ENCODE peak calls at places on chromosomes 6 and 20, in seven cellular contexts. J, O, Y, C, D, A and X are unnamed samples.

GRCh38 chr20:49887828-49888340 is 27.4 kb downstream of the SPATA2 start:
- DNase-seq in J (no peak), O (no peak), Y (no peak), C (no peak), D (no peak), A (no peak), X (no peak)

GRCh38 chr6:148509152-148509571 is 166.5 kb downstream of the SASH1 start:
- DNase-seq in J (no peak), O (no peak), Y (no peak), C (no peak), D (no peak), A (peak), X (no peak)

GRCh38 chr6:19669206-19669605 is 168.0 kb upstream of the ID4 start:
- DNase-seq in J (no peak), O (no peak), Y (peak), C (no peak), D (no peak), A (peak), X (no peak)

GRCh38 chr20:55417797-55418196 is 587.5 kb downstream of the CBLN4 start:
- DNase-seq in J (no peak), O (no peak), Y (no peak), C (no peak), D (no peak), A (no peak), X (peak)

GRCh38 chr6:157224178-157224956 is 99.0 kb downstream of the TMEM242 start:
- DNase-seq in J (no peak), O (no peak), Y (no peak), C (no peak), D (no peak), A (no peak), X (no peak)

GRCh38 chr6:41677430-41678045 is 39.3 kb downstream of the MDFI start:
- DNase-seq in J (peak), O (no peak), Y (no peak), C (no peak), D (no peak), A (no peak), X (no peak)

GRCh38 chr6:165747963-165748362 is 84.9 kb upstream of the PDE10A start:
- DNase-seq in J (no peak), O (no peak), Y (no peak), C (no peak), D (no peak), A (no peak), X (no peak)

GRCh38 chr6:135163440-135163738 is 17.7 kb upstream of the MYB start:
- DNase-seq in J (no peak), O (no peak), Y (no peak), C (peak), D (no peak), A (no peak), X (no peak)

GRCh38 chr6:149129401-149130077 is 188.0 kb upstream of the TAB2 start:
- DNase-seq in J (no peak), O (no peak), Y (peak), C (no peak), D (no peak), A (peak), X (no peak)

GRCh38 chr6:168301648-168302398 is 17.8 kb downstream of the DACT2 start:
- DNase-seq in J (peak), O (no peak), Y (no peak), C (no peak), D (peak), A (no peak), X (peak)

GRCh38 chr6:113383701-113384100 is 473.4 kb upstream of the MARCKS start:
- DNase-seq in J (no peak), O (no peak), Y (no peak), C (no peak), D (no peak), A (no peak), X (no peak)

GRCh38 chr6:27503436-27504030 is 30.6 kb upstream of the ZNF184 start:
- DNase-seq in J (peak), O (peak), Y (peak), C (peak), D (peak), A (peak), X (peak)

DNA sequence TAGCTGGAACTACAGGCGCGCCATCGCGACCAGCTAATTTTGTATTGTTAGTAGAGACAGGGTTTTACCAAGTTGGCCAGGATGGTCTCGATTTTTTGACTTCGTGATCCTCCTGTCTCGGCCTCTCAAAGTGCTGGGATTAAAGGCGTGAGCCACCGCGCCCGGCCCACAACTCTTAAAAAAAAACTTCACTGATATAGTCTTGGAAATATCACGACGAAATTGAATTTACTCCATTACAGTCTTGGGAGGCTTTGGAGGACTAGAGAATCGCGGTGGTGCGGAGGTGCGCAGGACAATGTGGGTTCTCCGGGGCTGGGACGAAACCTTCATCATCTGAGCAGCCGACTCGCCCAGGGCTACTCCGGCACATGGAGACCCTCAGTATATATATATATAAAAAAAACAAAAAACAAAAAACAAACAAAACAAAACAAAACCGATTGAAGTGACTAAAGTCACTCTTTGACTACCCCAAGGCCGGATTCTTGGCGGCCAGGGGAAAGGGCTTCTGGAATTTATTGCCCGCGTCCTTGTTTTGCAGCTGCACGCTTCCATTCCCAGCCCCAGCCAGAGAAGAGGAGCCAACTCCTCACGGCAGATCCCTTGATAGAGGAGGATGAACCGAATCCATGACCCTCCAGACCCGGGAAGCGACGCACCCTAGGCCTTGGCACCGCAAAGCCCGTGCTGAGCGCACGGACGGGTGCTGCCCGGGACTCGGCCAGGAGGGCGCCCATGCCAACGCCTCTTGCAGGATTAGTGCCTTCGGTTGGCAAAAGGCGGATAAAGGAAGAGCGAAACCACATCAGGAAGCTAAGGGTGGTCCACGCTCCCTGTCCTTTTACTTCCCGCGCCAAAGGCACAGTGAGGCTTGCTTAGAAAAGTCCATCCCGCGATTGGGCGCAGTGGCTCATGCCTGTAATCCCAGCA is 1.7 kb upstream of the GCM2 start:
- DNase-seq in J (peak), O (no peak), Y (no peak), C (no peak), D (peak), A (no peak), X (no peak)
- TF ChIP-seq EZH2 in J (peak), O (no peak), Y (no peak), C (no peak), D (peak), A (no peak), X (peak)

GRCh38 chr6:97656236-97656635 is 373.2 kb upstream of the MMS22L start:
- DNase-seq in J (no peak), O (no peak), Y (no peak), C (no peak), D (peak), A (no peak), X (no peak)

GRCh38 chr6:97653076-97653475 is 370.1 kb upstream of the MMS22L start:
- DNase-seq in J (no peak), O (no peak), Y (no peak), C (no peak), D (no peak), A (no peak), X (no peak)

GRCh38 chr6:97656706-97657350 is 373.8 kb upstream of the MMS22L start:
- DNase-seq in J (no peak), O (no peak), Y (no peak), C (no peak), D (peak), A (no peak), X (no peak)

GRCh38 chr6:97654674-97655073 is 371.7 kb upstream of the MMS22L start:
- DNase-seq in J (peak), O (no peak), Y (no peak), C (no peak), D (no peak), A (no peak), X (no peak)

DNA sequence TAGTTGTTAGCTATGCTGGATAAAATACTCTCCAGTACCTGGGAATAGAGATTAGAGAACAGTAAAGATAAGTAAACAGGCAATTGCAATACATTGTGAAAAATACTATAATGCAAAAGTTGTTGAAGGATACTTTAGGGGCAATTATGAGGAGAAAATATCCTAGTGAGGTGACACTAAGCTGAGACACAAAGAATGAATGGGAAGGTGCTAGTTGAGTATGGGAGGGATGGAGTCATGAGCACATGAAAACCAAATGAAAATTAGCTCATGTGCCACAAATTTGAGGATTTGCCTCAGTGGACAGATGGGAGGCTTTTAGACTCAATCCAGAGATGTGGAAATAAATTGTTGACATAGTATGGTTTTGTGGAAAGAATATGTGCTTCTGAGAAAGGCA is 370.5 kb upstream of the MMS22L start:
- DNase-seq in J (no peak), O (no peak), Y (no peak), C (no peak), D (no peak), A (no peak), X (no peak)
- TF ChIP-seq EZH2phosphoT487 in J (no peak), O (no peak), Y (no peak), C (no peak), D (no peak), A (no peak), X (no peak)

GRCh38 chr6:118307581-118307980 is 240.5 kb upstream of the PLN start:
- DNase-seq in J (no peak), O (no peak), Y (no peak), C (no peak), D (no peak), A (no peak), X (no peak)

GRCh38 chr6:118309337-118310093 is 238.6 kb upstream of the PLN start:
- DNase-seq in J (no peak), O (no peak), Y (no peak), C (no peak), D (peak), A (no peak), X (no peak)

GRCh38 chr6:118305081-118305480 is 243.0 kb upstream of the PLN start:
- DNase-seq in J (no peak), O (no peak), Y (no peak), C (no peak), D (no peak), A (no peak), X (no peak)

GRCh38 chr6:118306640-118307238 is 241.4 kb upstream of the PLN start:
- DNase-seq in J (no peak), O (no peak), Y (no peak), C (no peak), D (no peak), A (no peak), X (no peak)
- H3K27ac ChIP-seq in J (no peak), O (no peak), Y (no peak), C (no peak), D (no peak), A (no peak), X (no peak)

GRCh38 chr6:1612386-1612893 is 2.7 kb downstream of the FOXC1 start:
- DNase-seq in J (no peak), O (no peak), Y (peak), C (no peak), D (no peak), A (no peak), X (no peak)
- TF ChIP-seq EZH2 in J (peak), O (no peak), Y (no peak), C (no peak), D (peak), A (no peak), X (peak)

DNA sequence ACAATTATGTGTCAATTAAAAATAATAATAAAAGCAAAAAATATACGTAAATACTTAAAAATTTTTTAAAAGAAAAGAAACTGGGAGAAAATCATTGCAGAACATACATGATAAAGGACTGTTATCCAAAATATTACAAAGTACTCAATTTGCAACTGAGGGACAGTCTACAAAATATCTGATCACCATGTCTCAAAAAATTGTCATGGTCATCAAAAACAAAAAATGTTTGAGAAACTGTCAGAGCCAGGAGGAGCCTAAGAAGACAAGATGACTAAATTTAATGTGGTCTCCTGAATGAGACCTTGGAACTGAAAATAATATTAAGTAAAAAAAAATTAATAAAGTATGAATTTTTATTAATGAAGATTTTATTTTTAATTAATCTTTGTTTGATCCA is 43.5 kb downstream of the DTNBP1 start:
- DNase-seq in J (no peak), O (no peak), Y (no peak), C (no peak), D (no peak), A (no peak), X (no peak)
- TF ChIP-seq EZH2phosphoT487 in J (no peak), O (no peak), Y (no peak), C (no peak), D (no peak), A (no peak), X (no peak)

GRCh38 chr6:117495873-117496272 is 13.4 kb downstream of the DCBLD1 start:
- DNase-seq in J (no peak), O (no peak), Y (peak), C (no peak), D (no peak), A (peak), X (no peak)
- H3K27ac ChIP-seq in J (no peak), O (no peak), Y (peak), C (peak), D (no peak), A (peak), X (no peak)

DNA sequence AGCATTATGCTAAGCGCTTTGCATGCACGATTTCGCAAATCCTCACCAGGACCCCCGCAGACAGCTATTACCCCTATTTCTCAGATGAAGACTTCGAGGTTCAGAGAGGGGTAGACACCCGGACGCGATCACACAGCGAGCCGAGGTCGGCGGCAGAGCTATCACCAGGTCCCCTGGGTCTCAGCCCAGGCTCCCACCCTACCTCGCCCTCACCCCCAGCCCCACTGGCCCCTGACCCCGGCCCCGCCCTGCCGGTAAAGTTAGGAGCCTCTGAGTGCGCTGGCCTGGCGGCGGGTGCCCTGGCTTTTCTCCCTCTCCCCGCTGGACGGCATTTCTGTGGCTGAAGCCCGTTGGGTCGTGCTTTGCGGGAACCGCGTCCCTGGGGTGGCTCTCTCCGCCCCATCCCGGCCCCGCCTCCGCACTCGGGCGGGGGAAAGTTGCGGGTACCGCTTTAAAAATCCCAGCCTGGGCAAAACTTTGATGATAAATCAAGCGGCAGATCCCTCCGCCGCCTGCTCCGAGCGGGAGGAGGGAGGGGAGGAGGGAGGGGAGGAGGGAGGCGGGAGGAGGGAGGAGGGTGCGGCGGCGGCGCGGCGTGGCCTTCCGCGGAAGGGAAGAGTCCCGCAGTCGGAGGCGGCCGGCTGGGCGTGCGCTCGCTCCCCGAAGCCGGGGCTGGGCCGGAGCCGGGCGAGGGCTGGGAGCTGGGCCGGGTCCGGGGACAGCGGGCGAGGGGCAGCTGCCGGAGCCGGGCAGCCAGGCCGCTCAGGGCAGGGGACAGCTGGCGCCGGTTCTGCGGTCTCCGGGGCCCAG is at the start of gene VSTM2L:
- DNase-seq in J (peak), O (no peak), Y (peak), C (no peak), D (peak), A (peak), X (peak)
- TF ChIP-seq EZH2 in J (no peak), O (no peak), Y (no peak), C (no peak), D (no peak), A (no peak), X (no peak)

DNA sequence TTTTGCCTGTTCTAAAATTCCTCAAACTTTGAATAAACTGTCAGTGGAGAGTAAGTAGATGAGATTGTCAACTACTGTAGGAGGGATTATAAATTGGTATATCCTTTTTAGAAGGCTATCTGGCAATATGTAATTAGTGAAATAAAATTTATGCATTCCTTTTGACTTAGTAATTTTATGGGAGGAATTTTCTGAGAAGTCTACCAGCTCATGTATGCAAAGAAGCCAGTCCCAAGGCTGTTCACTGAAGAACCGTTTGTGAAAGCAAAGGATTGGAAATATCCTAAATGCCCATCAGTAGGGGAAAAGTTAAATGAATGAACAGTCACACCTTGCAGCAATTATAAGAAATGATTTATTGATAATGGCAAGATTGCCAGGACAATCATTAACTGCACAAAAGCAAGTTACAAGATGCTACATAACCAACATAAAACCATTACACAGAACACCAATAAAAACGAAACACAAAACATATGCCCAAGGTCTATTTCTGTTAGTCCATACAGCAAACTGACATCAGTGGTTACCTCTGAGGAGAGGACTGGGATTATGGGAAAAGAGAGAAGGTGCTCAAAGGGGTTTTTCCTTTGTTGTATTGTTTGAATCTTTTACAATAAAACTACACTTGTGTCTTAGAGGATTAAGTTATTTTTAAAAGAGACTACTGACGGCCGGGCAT is 4.6 kb upstream of the DSTN start:
- DNase-seq in J (no peak), O (no peak), Y (peak), C (no peak), D (no peak), A (peak), X (no peak)
- TF ChIP-seq EZH2phosphoT487 in J (no peak), O (no peak), Y (no peak), C (no peak), D (no peak), A (no peak), X (no peak)